ENCODE peak calls at places on chromosomes 12 and 14, in four cellular contexts. M is HepG2, U is K562, C is HCT116. K is an unnamed sample.

GRCh38 chr12:40917561-40917960 is 225.3 kb downstream of the CNTN1 start:
- DNase-seq in C (no peak), U (no peak), M (no peak), K (no peak)

GRCh38 chr12:42039146-42039545 is 105.5 kb downstream of the GXYLT1 start:
- DNase-seq in M (no peak), U (no peak), C (peak; percentile 23), K (no peak)

GRCh38 chr12:95269892-95270291 is 52.3 kb downstream of the VEZT start:
- DNase-seq in C (no peak), M (no peak), U (no peak), K (no peak)

GRCh38 chr14:77024171-77024627 is 4.3 kb downstream of the IRF2BPL start:
- DNase-seq in U (peak; percentile 40), M (peak; percentile 66), C (no peak), K (no peak)

GRCh38 chr12:50589650-50590435 is 85.1 kb downstream of the DIP2B start:
- DNase-seq in U (no peak), C (no peak), M (no peak), K (no peak)

GRCh38 chr14:104536942-104537612 is 42.5 kb upstream of the C14orf180 start:
- DNase-seq in U (no peak), M (no peak), C (peak; percentile 12), K (no peak)

GRCh38 chr12:75505706-75506312 is 5.6 kb downstream of the KRR1 start:
- DNase-seq in U (no peak), C (no peak), M (peak; percentile 9), K (no peak)

GRCh38 chr12:100197486-100197885 is 3.1 kb upstream of the ACTR6 start:
- DNase-seq in M (no peak), C (no peak), U (no peak), K (no peak)

GRCh38 chr12:104772336-104772735 is 185.8 kb downstream of the SLC41A2 start:
- DNase-seq in C (no peak), M (no peak), U (no peak), K (no peak)

GRCh38 chr14:32593290-32593942 is 264.3 kb downstream of the AKAP6 start:
- DNase-seq in U (no peak), C (no peak), M (no peak), K (no peak)

GRCh38 chr12:46770501-46771183 is 55.2 kb downstream of the SLC38A4 start:
- DNase-seq in U (no peak), C (no peak), M (peak; percentile 78), K (no peak)

GRCh38 chr14:104085032-104085888 is at the start of gene ASPG:
- DNase-seq in C (no peak), U (peak; percentile 87), M (no peak), K (no peak)

GRCh38 chr14:61103541-61104339 is 122.7 kb downstream of the SLC38A6 start:
- DNase-seq in U (peak; percentile 77), M (peak; percentile 78), C (peak; percentile 76), K (peak; percentile 56)

GRCh38 chr12:114998118-114998771 is 314.3 kb upstream of the TBX3 start:
- DNase-seq in C (no peak), M (no peak), U (no peak), K (no peak)

GRCh38 chr12:11959117-11959823 is 111.5 kb upstream of the BCL2L14 start:
- DNase-seq in C (no peak), U (no peak), M (peak; percentile 48), K (no peak)

GRCh38 chr12:15563683-15564082 is 225.5 kb downstream of the EPS8 start:
- DNase-seq in U (no peak), M (no peak), C (no peak), K (no peak)

GRCh38 chr14:42407153-42407552 is 800.5 kb downstream of the LRFN5 start:
- DNase-seq in M (no peak), U (no peak), C (no peak), K (no peak)

GRCh38 chr14:39807271-39807670 is 375.0 kb upstream of the FBXO33 start:
- DNase-seq in M (no peak), U (no peak), C (no peak), K (no peak)

GRCh38 chr12:85325452-85325851 is 45.4 kb downstream of the ALX1 start:
- DNase-seq in U (no peak), C (no peak), M (no peak), K (no peak)

GRCh38 chr12:108642269-108642870 is 8.7 kb upstream of the SELPLG start:
- DNase-seq in C (no peak), M (no peak), U (no peak), K (no peak)

GRCh38 chr14:90409209-90409730 is 12.4 kb downstream of the CALM1 start:
- DNase-seq in M (no peak), U (no peak), C (no peak), K (no peak)
- TF ChIP-seq REST in M (no peak), U (no peak), C (no peak), K (no peak)

DNA sequence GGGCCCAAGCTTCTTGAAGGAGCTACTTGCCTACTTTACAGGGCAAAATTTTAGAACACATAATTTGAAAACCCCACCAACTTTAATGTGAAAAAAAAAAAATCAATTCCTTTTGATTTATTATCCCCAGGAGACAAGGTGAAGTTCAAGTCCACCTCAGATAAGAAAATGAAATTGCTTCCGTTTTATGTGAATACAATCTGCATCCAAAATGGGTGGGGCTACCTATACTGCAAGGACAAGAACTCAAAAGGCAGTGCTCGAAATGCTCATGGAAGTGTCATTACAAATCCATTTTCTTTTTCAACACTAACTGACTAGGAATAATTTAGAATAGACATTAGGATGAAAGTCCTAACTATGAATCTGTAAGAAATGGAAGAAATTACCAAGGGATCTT is 45.7 kb downstream of the SSPN start:
- DNase-seq in M (no peak), C (no peak), U (no peak), K (no peak)
- H3K27me3 ChIP-seq in M (no peaks in the 10 kb centered on the region), C (no peaks in the 10 kb centered on the region), U (no peaks in the 10 kb centered on the region), K (no peaks in the 10 kb centered on the region)

DNA sequence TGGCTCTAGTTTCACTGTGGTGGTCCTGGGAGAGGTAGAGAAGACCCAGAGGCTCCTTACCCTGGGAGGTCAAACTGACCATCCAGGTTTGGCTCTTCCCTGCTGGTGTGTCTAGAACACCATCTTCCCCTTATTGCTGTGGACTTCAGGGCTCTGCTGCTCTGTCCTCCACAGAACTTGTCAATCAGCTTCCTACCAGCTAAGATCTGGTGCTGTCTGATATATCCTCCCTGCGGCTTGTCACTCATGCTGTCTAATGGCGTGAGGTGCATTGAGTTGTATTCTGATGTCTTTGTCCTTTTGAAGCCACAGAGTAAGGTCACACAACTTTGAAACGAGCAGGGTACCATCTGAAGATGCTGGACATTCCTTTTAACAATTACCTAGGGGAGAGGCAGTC is 7.2 kb upstream of the C1RL start:
- DNase-seq in U (no peak), M (no peak), C (no peak), K (no peak)
- TF ChIP-seq TCF7L2 in U (no peak), M (no peak), C (no peak), K (no peak)

GRCh38 chr12:57459055-57459749 is 383 bp upstream of the GLI1 start:
- DNase-seq in U (peak; percentile 79), C (peak; percentile 94), M (peak; percentile 84), K (peak; percentile 91)

GRCh38 chr12:57459750-57460400 is at the start of gene GLI1:
- DNase-seq in C (no peak), M (no peak), U (peak; percentile 68), K (no peak)

GRCh38 chr12:57461326-57461903 is 1.8 kb downstream of the GLI1 start:
- DNase-seq in C (no peak), U (peak; percentile 88), M (no peak), K (no peak)

GRCh38 chr12:57461904-57462306 is 2.3 kb downstream of the GLI1 start:
- DNase-seq in C (no peak), U (no peak), M (no peak), K (no peak)

GRCh38 chr12:57460457-57461325 is 1.1 kb downstream of the GLI1 start:
- DNase-seq in U (no peak), C (no peak), M (no peak), K (no peak)
- TF ChIP-seq REST in U (no peak), C (no peak), M (no peak), K (no peak)

GRCh38 chr12:132342322-132342721 is 12.9 kb upstream of the GALNT9 start:
- DNase-seq in C (no peak), U (no peak), M (peak; percentile 20), K (no peak)
- H3K27me3 ChIP-seq in C (no peaks in the 10 kb centered on the region), U (peaks cover 91% of the 10 kb centered on the region), M (peaks cover 20% of the 10 kb centered on the region), K (no peaks in the 10 kb centered on the region)

GRCh38 chr12:7292300-7292699 is 11.6 kb upstream of the ACSM4 start:
- DNase-seq in U (no peak), C (no peak), M (no peak), K (no peak)

GRCh38 chr12:7295529-7295928 is 8.3 kb upstream of the ACSM4 start:
- DNase-seq in M (no peak), C (no peak), U (no peak), K (no peak)

GRCh38 chr12:7293670-7294069 is 10.2 kb upstream of the ACSM4 start:
- DNase-seq in U (peak; percentile 69), M (no peak), C (no peak), K (no peak)

GRCh38 chr12:7289743-7290142 is 14.1 kb upstream of the ACSM4 start:
- DNase-seq in C (peak; percentile 32), U (no peak), M (no peak), K (no peak)
- TF ChIP-seq TCF7L2 in C (no peak), U (no peak), M (no peak), K (no peak)

DNA sequence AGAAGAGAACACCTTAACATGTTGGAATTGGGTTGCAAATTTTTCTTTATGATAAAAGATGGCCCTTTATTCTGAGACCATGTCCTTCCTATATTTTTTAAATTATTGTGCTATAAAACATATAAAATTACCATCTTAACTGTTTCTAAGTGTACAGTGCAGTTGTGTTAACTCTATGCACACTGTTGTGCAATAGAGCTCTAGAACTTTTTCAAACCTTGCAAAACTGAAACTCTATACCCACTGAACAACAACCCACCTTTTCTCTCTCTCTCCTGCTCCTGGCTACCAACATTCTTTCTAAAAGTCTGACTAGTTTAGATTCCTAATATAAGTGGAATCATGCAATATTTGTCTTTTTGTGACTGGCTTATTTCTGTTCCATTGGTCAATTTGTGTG is 7.8 kb upstream of the CPM start:
- DNase-seq in U (no peak), C (no peak), M (no peak), K (no peak)
- TF ChIP-seq REST in U (no peak), C (no peak), M (no peak), K (no peak)

GRCh38 chr12:53984901-53985357 is at the start of gene HOXC10:
- DNase-seq in C (peak; percentile 93), U (peak; percentile 91), M (peak; percentile 53), K (peak; percentile 95)
- H3K27me3 ChIP-seq in C (no peaks in the 10 kb centered on the region), U (peaks cover 23% of the 10 kb centered on the region), M (peaks cover 6% of the 10 kb centered on the region), K (no peaks in the 10 kb centered on the region)

DNA sequence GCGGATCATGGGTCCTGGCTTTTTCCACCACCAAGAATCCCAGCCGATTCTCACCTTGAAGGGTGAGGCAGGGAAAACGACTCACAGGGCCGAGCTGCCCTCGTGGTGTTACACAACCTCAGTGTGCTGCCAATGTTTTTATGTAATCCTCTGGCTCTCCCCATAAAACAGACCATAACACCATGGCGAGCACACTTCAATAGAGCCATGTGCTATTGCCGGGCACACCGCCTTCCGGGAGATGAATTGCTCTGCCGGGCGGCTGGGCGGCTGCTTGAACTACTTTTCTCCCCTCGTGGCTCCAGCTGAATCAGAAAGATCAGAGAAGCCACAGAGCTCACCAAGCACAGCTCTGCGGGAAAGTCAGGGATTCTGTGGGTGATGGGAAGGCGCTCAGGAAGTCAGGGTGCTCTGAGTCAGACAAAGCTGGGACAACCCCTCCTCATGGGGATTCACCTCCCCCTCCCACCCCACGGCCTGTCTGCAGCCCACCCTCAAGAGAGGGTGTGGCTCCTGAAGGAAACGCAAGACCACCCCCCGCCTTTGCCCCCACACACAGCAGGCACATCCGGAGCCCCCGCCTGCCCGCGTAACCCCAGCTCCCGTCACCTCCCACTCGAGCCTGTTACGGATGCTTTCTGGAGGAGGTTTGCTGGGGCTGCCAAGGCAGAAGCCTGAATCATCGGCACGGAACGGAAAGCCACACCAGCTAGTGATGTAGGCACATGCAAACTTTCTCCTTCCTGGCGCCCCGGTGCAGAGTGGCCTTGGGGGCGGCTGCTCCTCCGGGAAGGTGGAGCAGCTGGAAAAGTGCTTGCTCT is 1.8 kb downstream of the GALNT9 start:
- DNase-seq in C (no peak), M (no peak), U (no peak), K (no peak)
- TF ChIP-seq TCF7L2 in C (no peak), M (no peak), U (no peak), K (peak; percentile 35)

K was measured in Panc1.